ENCODE peak calls at places on chromosomes 1 and 21, in ten cellular contexts. N is CD8-positive, alpha-beta T cell; G is Peyer's patch; H is adrenal gland; T is right cardiac atrium; C is ascending aorta; J is psoas muscle; U is pancreas; B is H9; S is CD8-positive, alpha-beta memory T cell. P is an unnamed sample.

GRCh38 chr1:53062731-53063591 is 948 bp downstream of the PODN start:
- DNase-seq in N (no peak), J (no peak), S (no peak), G (peak; percentile 44), T (peak; percentile 67), U (no peak), H (no peak), C (no peak), B (peak; percentile 60), P (no peak)

GRCh38 chr1:14647777-14648176 is 49.3 kb downstream of the KAZN start:
- DNase-seq in T (no peak), C (no peak), U (no peak), H (peak; percentile 30), B (no peak), S (no peak), J (no peak), N (no peak), G (no peak), P (no peak)

GRCh38 chr1:29853716-29854330 is 617.5 kb downstream of the PTPRU start:
- DNase-seq in G (no peak), C (no peak), B (peak; percentile 24), S (no peak), T (no peak), H (no peak), N (no peak), U (no peak), J (no peak), P (no peak)

GRCh38 chr21:32747396-32747795 is 19.6 kb upstream of the SYNJ1 start:
- DNase-seq in N (no peak), H (no peak), T (no peak), S (no peak), B (no peak), J (no peak), G (no peak), U (no peak), C (no peak), P (no peak)

GRCh38 chr21:20662523-20662922 is 335.7 kb upstream of the NCAM2 start:
- DNase-seq in G (no peak), T (no peak), N (no peak), H (no peak), S (no peak), B (peak; percentile 47), J (no peak), C (no peak), U (no peak), P (peak; percentile 35)

GRCh38 chr1:1421147-1421906 is at the start of gene ANKRD65:
- DNase-seq in B (peak; percentile 37), S (no peak), C (no peak), N (no peak), H (no peak), U (peak; percentile 70), G (no peak), T (peak; percentile 38), J (peak; percentile 70), P (no peak)

GRCh38 chr1:161305872-161306519 is 3.8 kb downstream of the MPZ start:
- DNase-seq in B (peak; percentile 99), C (peak; percentile 33), H (peak; percentile 77), G (peak; percentile 85), N (peak; percentile 89), U (peak; percentile 87), S (peak; percentile 92), T (peak; percentile 90), J (peak; percentile 83), P (peak; percentile 94)

GRCh38 chr1:37255111-37255795 is 219.1 kb upstream of the ZC3H12A start:
- DNase-seq in B (peak; percentile 91), G (no peak), T (no peak), C (no peak), H (peak; percentile 18), J (no peak), S (no peak), N (no peak), U (peak; percentile 19), P (peak; percentile 68)

GRCh38 chr1:3341236-3341994 is 113.0 kb upstream of the ARHGEF16 start:
- DNase-seq in C (no peak), T (no peak), H (no peak), G (no peak), S (no peak), J (no peak), U (no peak), N (no peak), B (no peak), P (no peak)

GRCh38 chr1:3338725-3339070 is 115.8 kb upstream of the ARHGEF16 start:
- DNase-seq in J (no peak), H (no peak), B (no peak), S (no peak), N (no peak), C (no peak), G (no peak), T (no peak), U (no peak), P (no peak)

GRCh38 chr1:3342960-3343359 is 111.5 kb upstream of the ARHGEF16 start:
- DNase-seq in U (no peak), J (no peak), S (no peak), C (no peak), N (no peak), T (no peak), H (no peak), G (no peak), B (no peak), P (no peak)

GRCh38 chr1:3339856-3340255 is 114.6 kb upstream of the ARHGEF16 start:
- DNase-seq in S (no peak), B (no peak), J (no peak), U (no peak), G (no peak), T (no peak), N (no peak), C (no peak), H (no peak), P (no peak)

DNA sequence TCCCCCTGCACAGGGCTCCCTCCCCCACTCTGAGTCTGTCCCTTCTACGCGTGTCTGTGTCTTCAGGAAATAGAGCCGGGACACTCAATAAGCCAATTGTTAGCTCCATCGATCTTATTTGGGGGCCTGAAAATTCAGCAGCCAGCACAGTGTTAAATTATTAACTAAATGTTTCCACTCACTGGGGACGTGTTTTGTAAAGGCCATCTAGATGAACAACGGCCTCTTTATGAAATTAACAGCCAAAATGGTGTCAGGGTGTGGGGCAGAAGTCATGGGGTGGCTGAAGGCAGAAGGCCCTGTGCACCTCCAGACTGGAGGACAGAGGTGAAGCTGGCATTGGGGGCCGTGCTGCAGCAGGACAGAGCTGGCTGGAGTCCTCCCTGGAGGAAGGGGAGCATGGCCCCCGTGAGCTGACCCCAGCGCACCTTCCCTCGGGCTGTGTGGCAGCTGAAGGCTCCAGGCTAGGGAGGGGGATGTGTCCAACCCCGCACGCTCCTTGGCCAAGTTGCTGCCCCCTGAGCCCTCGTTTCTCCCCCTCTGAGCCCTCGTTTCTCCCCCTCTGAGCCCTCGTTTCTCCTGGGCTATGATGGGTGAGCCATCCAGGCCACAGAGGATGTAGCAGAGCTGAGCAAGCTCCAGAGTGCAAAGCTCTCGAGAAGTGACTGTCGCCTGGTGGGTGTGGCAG is 113.8 kb upstream of the ARHGEF16 start:
- DNase-seq in B (no peak), T (no peak), C (no peak), U (peak; percentile 35), N (no peak), G (no peak), H (no peak), J (no peak), S (no peak), P (no peak)
- H3K9me3 ChIP-seq in B (peaks cover 13% of the 10 kb centered on the region), T (no peaks in the 10 kb centered on the region), C (no peaks in the 10 kb centered on the region), U (no peaks in the 10 kb centered on the region), N (no peaks in the 10 kb centered on the region), G (no peaks in the 10 kb centered on the region), H (no peaks in the 10 kb centered on the region), J (peaks cover 20% of the 10 kb centered on the region), S (no peaks in the 10 kb centered on the region), P (peaks cover 18% of the 10 kb centered on the region)

GRCh38 chr1:55646181-55646580 is 431.0 kb upstream of the USP24 start:
- DNase-seq in B (no peak), S (no peak), H (no peak), C (no peak), T (no peak), U (no peak), G (no peak), N (no peak), J (no peak), P (no peak)

GRCh38 chr1:55645286-55645685 is 430.1 kb upstream of the USP24 start:
- DNase-seq in H (no peak), G (no peak), T (no peak), C (no peak), U (no peak), J (no peak), S (no peak), B (no peak), N (no peak), P (no peak)

GRCh38 chr1:55654750-55655149 is 439.6 kb upstream of the USP24 start:
- DNase-seq in G (no peak), S (no peak), C (no peak), H (no peak), T (peak; percentile 76), U (no peak), N (no peak), J (no peak), B (no peak), P (no peak)

GRCh38 chr1:55650449-55650848 is 435.3 kb upstream of the USP24 start:
- DNase-seq in T (no peak), N (no peak), B (no peak), U (no peak), C (no peak), H (no peak), S (no peak), J (no peak), G (no peak), P (no peak)
- H3K27me3 ChIP-seq in T (no peaks in the 10 kb centered on the region), N (no peaks in the 10 kb centered on the region), B (no peaks in the 10 kb centered on the region), U (no peaks in the 10 kb centered on the region), C (no peaks in the 10 kb centered on the region), H (no peaks in the 10 kb centered on the region), S (no peaks in the 10 kb centered on the region), J (no peaks in the 10 kb centered on the region), G (no peaks in the 10 kb centered on the region), P (no peaks in the 10 kb centered on the region)

DNA sequence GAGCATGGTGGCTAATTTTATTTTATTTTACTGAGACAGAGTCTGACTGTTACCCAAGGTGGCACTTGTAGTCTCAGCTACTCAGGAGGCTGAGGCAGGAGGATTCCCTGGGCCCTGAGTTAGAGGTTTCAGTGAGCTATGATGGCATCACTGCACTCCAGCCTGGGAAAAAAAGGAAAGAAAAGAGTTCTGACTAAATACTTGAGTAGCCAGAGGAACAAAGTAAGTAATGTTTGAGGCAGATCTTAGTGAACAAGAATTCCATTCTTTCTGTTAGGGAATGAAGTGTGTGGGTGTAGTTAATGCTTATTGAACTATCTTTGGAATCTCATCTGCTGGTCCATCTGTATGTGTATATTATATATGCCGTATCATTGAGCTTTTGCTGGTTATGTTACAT is 13.1 kb upstream of the EVI5 start:
- DNase-seq in C (no peak), N (no peak), U (no peak), G (no peak), T (no peak), B (no peak), H (no peak), S (no peak), J (no peak), P (no peak)
- H3K27ac ChIP-seq in C (no peak overlapping the region), N (no peak overlapping the region), U (no peak overlapping the region), G (no peak overlapping the region), T (no peak overlapping the region), B (no peak overlapping the region), H (no peak overlapping the region), S (no peak overlapping the region), J (no peak overlapping the region), P (no peak overlapping the region)

GRCh38 chr1:4622821-4623220 is 31.6 kb upstream of the AJAP1 start:
- DNase-seq in C (no peak), G (no peak), T (no peak), B (no peak), U (no peak), S (no peak), H (no peak), J (peak; percentile 15), N (no peak), P (no peak)

GRCh38 chr1:4624801-4625200 is 29.6 kb upstream of the AJAP1 start:
- DNase-seq in G (no peak), B (no peak), S (no peak), N (no peak), T (no peak), U (no peak), C (no peak), H (no peak), J (no peak), P (no peak)

GRCh38 chr1:4626560-4627319 is 27.7 kb upstream of the AJAP1 start:
- DNase-seq in J (peak; percentile 72), H (no peak), B (no peak), U (no peak), N (no peak), S (no peak), C (no peak), T (peak; percentile 63), G (no peak), P (no peak)

GRCh38 chr1:4626061-4626460 is 28.3 kb upstream of the AJAP1 start:
- DNase-seq in G (no peak), B (no peak), J (no peak), T (no peak), C (no peak), S (no peak), U (no peak), H (no peak), N (no peak), P (no peak)

DNA sequence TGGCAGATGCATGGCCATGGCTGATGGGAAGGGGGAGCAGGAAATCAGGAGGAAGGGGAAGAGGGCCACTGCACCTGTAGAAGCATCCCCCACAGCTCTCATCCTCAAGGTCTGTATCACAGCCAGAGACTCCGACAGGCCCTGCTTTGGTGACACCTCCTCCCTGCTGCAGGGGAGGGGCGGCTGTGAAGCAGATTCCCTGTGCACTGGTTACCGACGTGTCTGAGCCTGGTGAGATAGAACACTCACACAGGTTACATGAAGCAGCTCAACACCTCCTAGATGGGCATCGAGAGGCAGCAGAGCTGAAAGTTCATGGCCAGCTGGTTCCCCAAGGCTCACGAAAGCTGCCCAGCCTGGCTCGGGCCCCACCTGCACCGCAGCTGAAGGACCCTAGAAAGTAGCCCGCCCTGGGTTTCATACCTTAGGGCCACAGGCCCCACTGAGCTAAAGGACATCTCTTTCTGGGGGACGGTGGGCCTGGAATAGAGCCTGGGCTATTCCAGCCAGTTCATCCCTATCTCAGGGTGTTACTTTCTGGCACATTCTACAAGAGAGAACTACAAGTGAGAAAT is 30.2 kb upstream of the AJAP1 start:
- DNase-seq in B (no peak), G (no peak), H (no peak), S (no peak), J (peak; percentile 20), C (no peak), N (no peak), U (no peak), T (no peak), P (no peak)
- H3K9me3 ChIP-seq in B (no peaks in the 10 kb centered on the region), G (no peaks in the 10 kb centered on the region), H (no peaks in the 10 kb centered on the region), S (no peaks in the 10 kb centered on the region), J (no peaks in the 10 kb centered on the region), C (no peaks in the 10 kb centered on the region), N (no peaks in the 10 kb centered on the region), U (no peaks in the 10 kb centered on the region), T (no peaks in the 10 kb centered on the region), P (peaks cover 12% of the 10 kb centered on the region)

P was measured in iPS DF 6.9.